ENCODE peak calls at places on chromosome 4, in ten cellular contexts. P is lower leg skin, S is esophagus squamous epithelium, J is uterus, H is IMR-90, L is gastrocnemius medialis, M is spleen, G is sigmoid colon, N is K562, T is transverse colon. E is an unnamed sample.

GRCh38 chr4:114257516-114257915 is 278.1 kb upstream of the ARSJ start:
- DNase-seq in P (no peak), S (no peak), J (no peak), H (peak; percentile 79), L (no peak), M (no peak), G (no peak), N (no peak), T (no peak), E (no peak)

GRCh38 chr4:103996059-103996458 is 276.3 kb upstream of the TACR3 start:
- DNase-seq in P (no peak), S (no peak), J (no peak), H (no peak), L (no peak), M (no peak), G (no peak), N (no peak), T (no peak), E (peak; percentile 0)

GRCh38 chr4:159003420-159004253 is 99.2 kb upstream of the RAPGEF2 start:
- DNase-seq in P (no peak), S (no peak), J (no peak), H (peak; percentile 44), L (no peak), M (no peak), G (no peak), N (peak; percentile 20), T (no peak), E (no peak)

GRCh38 chr4:86927843-86928395 is 6.9 kb upstream of the AFF1 start:
- DNase-seq in P (peak; percentile 84), S (no peak), J (peak; percentile 74), H (peak; percentile 99), L (peak; percentile 86), M (no peak), G (peak; percentile 89), N (no peak), T (peak; percentile 21), E (no peak)

GRCh38 chr4:137664416-137664815 is 132.1 kb upstream of the PCDH18 start:
- DNase-seq in P (no peak), S (no peak), J (no peak), H (peak; percentile 51), L (no peak), M (no peak), G (no peak), N (no peak), T (no peak), E (no peak)

GRCh38 chr4:54058171-54058570 is 6.2 kb downstream of the CHIC2 start:
- DNase-seq in P (no peak), S (no peak), J (no peak), H (no peak), L (no peak), M (no peak), G (no peak), N (no peak), T (no peak), E (no peak)

GRCh38 chr4:158630893-158631292 is 40.8 kb downstream of the C4orf46 start:
- DNase-seq in P (no peak), S (no peak), J (no peak), H (peak; percentile 59), L (no peak), M (no peak), G (no peak), N (no peak), T (peak; percentile 8), E (no peak)

GRCh38 chr4:1597021-1597931 is 86.8 kb downstream of the FAM53A start:
- DNase-seq in P (no peak), S (no peak), J (no peak), H (no peak), L (no peak), M (peak; percentile 56), G (peak; percentile 51), N (no peak), T (no peak), E (no peak)

GRCh38 chr4:79442422-79442821 is 34.4 kb upstream of the GK2 start:
- DNase-seq in P (no peak), S (no peak), J (no peak), H (no peak), L (no peak), M (no peak), G (no peak), N (no peak), T (no peak), E (no peak)

GRCh38 chr4:109559625-109559982 is 442 bp upstream of the MCUB start:
- DNase-seq in P (peak; percentile 88), S (no peak), J (peak; percentile 38), H (no peak), L (no peak), M (peak; percentile 87), G (no peak), N (peak; percentile 11), T (peak; percentile 27), E (peak; percentile 15)

GRCh38 chr4:92060333-92060732 is 243.4 kb upstream of the GRID2 start:
- DNase-seq in P (no peak), S (no peak), J (no peak), H (no peak), L (no peak), M (no peak), G (no peak), N (no peak), T (no peak), E (no peak)

GRCh38 chr4:132063829-132064228 is 1085.3 kb upstream of the PCDH10 start:
- DNase-seq in P (no peak), S (no peak), J (no peak), H (peak; percentile 55), L (no peak), M (no peak), G (no peak), N (no peak), T (no peak), E (no peak)

GRCh38 chr4:147518086-147518485 is 37.2 kb downstream of the EDNRA start:
- DNase-seq in P (no peak), S (no peak), J (no peak), H (no peak), L (no peak), M (no peak), G (no peak), N (no peak), T (no peak), E (no peak)

GRCh38 chr4:185911556-185912064 is 99.6 kb upstream of the SORBS2 start:
- DNase-seq in P (no peak), S (no peak), J (no peak), H (peak; percentile 4), L (no peak), M (no peak), G (no peak), N (no peak), T (no peak), E (no peak)

GRCh38 chr4:13093170-13093569 is 391.0 kb downstream of the RAB28 start:
- DNase-seq in P (no peak), S (no peak), J (peak; percentile 16), H (no peak), L (no peak), M (no peak), G (no peak), N (no peak), T (no peak), E (no peak)

GRCh38 chr4:184645904-184646610 is 3.2 kb downstream of the CASP3 start:
- DNase-seq in P (no peak), S (no peak), J (no peak), H (no peak), L (no peak), M (no peak), G (no peak), N (no peak), T (peak; percentile 21), E (no peak)

GRCh38 chr4:118981171-118981838 is 92.7 kb downstream of the SYNPO2 start:
- DNase-seq in P (no peak), S (no peak), J (no peak), H (peak; percentile 81), L (no peak), M (no peak), G (no peak), N (no peak), T (no peak), E (no peak)

GRCh38 chr4:105619193-105619931 is 66.9 kb downstream of the ARHGEF38 start:
- DNase-seq in P (no peak), S (peak; percentile 0), J (no peak), H (no peak), L (peak; percentile 24), M (peak; percentile 84), G (peak; percentile 66), N (no peak), T (peak; percentile 64), E (no peak)

DNA sequence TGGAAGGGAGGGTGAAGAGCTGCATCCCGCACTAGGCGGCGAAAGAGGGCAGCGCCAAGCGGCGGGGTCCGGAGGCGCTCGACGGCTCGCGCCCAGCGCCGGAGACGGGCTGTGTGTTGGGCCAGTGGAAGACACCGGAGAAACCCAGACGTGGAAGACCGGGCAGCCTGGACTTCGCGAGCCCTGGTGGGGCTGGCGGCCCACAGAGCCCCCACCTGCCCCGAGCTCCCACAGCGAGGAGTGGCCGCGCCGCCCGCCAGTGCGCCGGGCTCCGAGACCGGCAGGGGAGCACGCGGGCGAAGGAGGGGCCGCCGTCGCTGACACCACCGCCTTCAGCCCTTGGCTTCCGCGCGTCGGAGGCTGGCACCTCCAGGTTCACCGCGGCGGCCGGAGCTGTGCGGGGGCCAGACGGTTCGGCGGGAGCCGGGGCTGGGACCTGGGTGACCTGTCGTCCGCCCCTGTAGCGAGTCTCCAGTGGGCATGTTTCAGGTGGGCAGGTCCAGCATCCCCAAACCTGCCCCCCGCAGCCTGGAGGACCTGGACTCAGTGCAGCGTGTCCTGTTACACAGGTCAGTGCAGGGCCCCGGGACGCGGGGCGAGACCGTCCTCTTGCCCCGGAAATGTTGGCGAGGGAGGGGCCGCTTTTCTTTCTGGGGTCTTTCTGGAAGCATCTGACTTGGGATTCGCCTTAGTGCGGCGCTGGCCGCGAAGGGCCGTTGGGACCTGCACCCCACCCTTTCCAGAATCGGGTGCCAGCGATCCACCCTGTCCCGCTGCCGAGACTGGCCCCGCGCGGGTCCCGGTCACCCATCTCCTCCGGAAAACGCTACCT is 9.6 kb upstream of the INTU start:
- DNase-seq in P (peak; percentile 86), S (no peak), J (peak; percentile 29), H (peak; percentile 33), L (no peak), M (peak; percentile 78), G (no peak), N (no peak), T (peak; percentile 13), E (no peak)
- TF ChIP-seq POLR2A in P (no peak), S (no peak), J (no peak), H (no peak), L (no peak), M (no peak), G (no peak), N (no peak), T (no peak), E (no peak)

GRCh38 chr4:82421796-82422560 is 8.3 kb downstream of the HNRNPDL start:
- DNase-seq in P (no peak), S (no peak), J (no peak), H (no peak), L (no peak), M (no peak), G (no peak), N (no peak), T (no peak), E (no peak)
- TF ChIP-seq POLR2A in P (no peak), S (no peak), J (no peak), H (peak; percentile 35), L (no peak), M (no peak), G (no peak), N (peak; percentile 67), T (no peak), E (no peak)

GRCh38 chr4:7876096-7876993 is 63.3 kb downstream of the AFAP1 start:
- DNase-seq in P (no peak), S (no peak), J (no peak), H (peak; percentile 73), L (no peak), M (no peak), G (peak; percentile 72), N (no peak), T (no peak), E (no peak)
- TF ChIP-seq POLR2A in P (no peak), S (no peak), J (no peak), H (no peak), L (no peak), M (no peak), G (no peak), N (no peak), T (no peak), E (no peak)

GRCh38 chr4:2939383-2940243 is 23.6 kb downstream of the NOP14 start:
- DNase-seq in P (peak; percentile 79), S (no peak), J (peak; percentile 12), H (no peak), L (peak; percentile 10), M (peak; percentile 73), G (peak; percentile 53), N (no peak), T (peak; percentile 5), E (no peak)
- TF ChIP-seq POLR2A in P (no peak), S (no peak), J (no peak), H (no peak), L (no peak), M (no peak), G (no peak), N (peak; percentile 33), T (no peak), E (no peak)